ENCODE peak calls at places on chromosomes 4 and X, in four cellular contexts. I, O, G and V are unnamed samples.

GRCh38 chr4:66911898-66912297 is 633.4 kb downstream of the CENPC start:
- DNase-seq in O (peak), G (no peak), I (no peak), V (no peak)

GRCh38 chr4:170391066-170391754 is 301.5 kb upstream of the AADAT start:
- DNase-seq in G (no peak), I (no peak), O (no peak), V (peak)

GRCh38 chrX:128975716-128976115 is 547.6 kb downstream of the SMARCA1 start:
- DNase-seq in I (peak), G (no peak), O (peak), V (peak)

GRCh38 chr4:67699603-67700002 is 1.4 kb downstream of the UBA6 start:
- DNase-seq in O (no peak), I (no peak), G (no peak), V (no peak)

GRCh38 chrX:37783284-37783683 is 3.4 kb downstream of the CYBB start:
- DNase-seq in G (no peak), I (no peak), O (no peak), V (peak)

GRCh38 chrX:139483721-139484120 is 46.8 kb upstream of the F9 start:
- DNase-seq in O (no peak), G (no peak), I (no peak), V (no peak)

GRCh38 chr4:75696551-75696950 is 23.3 kb upstream of the G3BP2 start:
- DNase-seq in O (no peak), G (no peak), I (no peak), V (no peak)

GRCh38 chr4:58435871-58436270 is 1325.7 kb upstream of the IGFBP7 start:
- DNase-seq in O (no peak), I (no peak), G (no peak), V (no peak)

GRCh38 chrX:8084023-8084422 is 87.0 kb downstream of the VCX2 start:
- DNase-seq in G (no peak), I (no peak), O (no peak), V (no peak)

GRCh38 chr4:83993774-83994173 is 457.9 kb downstream of the GPAT3 start:
- DNase-seq in G (no peak), I (no peak), O (no peak), V (peak)

GRCh38 chrX:18424482-18425198 is 768 bp upstream of the CDKL5 start:
- DNase-seq in I (peak), O (peak), G (no peak), V (peak)

GRCh38 chrX:54076903-54077302 is 32.6 kb upstream of the PHF8 start:
- DNase-seq in I (no peak), O (no peak), G (no peak), V (peak)

GRCh38 chr4:106670911-106671310 is 302.3 kb upstream of the GIMD1 start:
- DNase-seq in O (no peak), I (no peak), G (no peak), V (no peak)
- TF ChIP-seq MAX in O (no peak), I (no peak), G (no peak), V (no peak)

GRCh38 chrX:136909706-136910564 is 29.4 kb upstream of the RBMX start:
- DNase-seq in I (peak), O (peak), G (peak), V (peak)
- TF ChIP-seq POLR2A in I (peak), O (peak), G (no peak), V (peak)

GRCh38 chr4:110681381-110681780 is 58.5 kb upstream of the PITX2 start:
- DNase-seq in I (no peak), O (no peak), G (no peak), V (no peak)
- TF ChIP-seq MAX in I (no peak), O (no peak), G (no peak), V (no peak)

DNA sequence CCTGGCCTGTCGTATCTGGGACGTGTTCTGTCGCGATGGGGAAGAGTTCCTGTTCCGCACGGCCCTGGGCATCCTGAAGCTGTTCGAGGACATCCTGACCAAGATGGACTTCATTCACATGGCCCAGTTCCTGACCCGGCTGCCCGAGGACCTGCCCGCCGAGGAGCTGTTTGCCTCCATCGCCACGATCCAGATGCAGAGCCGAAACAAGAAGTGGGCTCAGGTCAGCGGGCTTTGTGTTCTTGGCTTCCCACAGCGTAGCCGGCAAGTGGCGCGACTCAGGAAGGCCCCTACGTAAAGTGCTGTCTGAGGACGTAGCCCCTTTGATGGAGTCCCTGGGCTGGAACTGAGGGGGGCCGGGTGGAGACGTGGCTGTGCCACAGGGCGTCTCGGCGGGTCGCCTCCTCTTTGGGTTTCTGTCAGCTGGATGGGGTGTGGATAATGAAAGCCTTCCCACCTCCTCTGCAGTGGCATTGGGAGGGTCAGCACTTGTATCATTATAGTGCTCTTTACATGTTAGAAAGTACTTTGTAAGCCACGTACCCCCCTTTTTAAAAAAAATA is 18.1 kb upstream of the TADA2B start:
- DNase-seq in O (no peak), G (no peak), I (no peak), V (no peak)
- TF ChIP-seq POLR2A in O (no peak), G (no peak), I (no peak), V (no peak)

GRCh38 chr4:26746742-26747351 is 113.8 kb upstream of the STIM2 start:
- DNase-seq in O (no peak), G (no peak), I (no peak), V (no peak)
- TF ChIP-seq MAX in O (no peak), G (no peak), I (no peak), V (no peak)

GRCh38 chr4:77819836-77820679 is 890 bp upstream of the CNOT6L start:
- DNase-seq in I (peak), G (peak), O (peak), V (peak)

GRCh38 chr4:77817304-77818076 is 1.7 kb downstream of the CNOT6L start:
- DNase-seq in I (no peak), O (no peak), G (no peak), V (no peak)

GRCh38 chr4:77819409-77819835 is 254 bp upstream of the CNOT6L start:
- DNase-seq in I (no peak), G (no peak), O (no peak), V (no peak)

GRCh38 chr4:77818077-77818666 is 996 bp downstream of the CNOT6L start:
- DNase-seq in I (peak), G (peak), O (peak), V (peak)

GRCh38 chr4:77818667-77819408 is at the start of gene CNOT6L:
- DNase-seq in O (peak), I (peak), G (peak), V (peak)
- TF ChIP-seq POLR2A in O (no peak), I (no peak), G (no peak), V (no peak)